ENCODE peak calls at places on chromosomes 7 and 10, in nine cellular contexts. Z is GM23338, B is K562, C is HCT116, U is SK-N-SH, R is HepG2, X is Panc1, N is GM12878, J is HL-60. H is an unnamed sample.

GRCh38 chr7:134887523-134887922 is 98.8 kb upstream of the AGBL3 start:
- DNase-seq in Z (no peak), B (no peak), C (no peak), U (no peak), R (no peak), X (no peak), N (no peak), J (no peak), H (no peak)

GRCh38 chr7:66912195-66912594 is 8.8 kb upstream of the TMEM248 start:
- DNase-seq in Z (no peak), B (no peak), C (no peak), U (no peak), R (peak), X (no peak), N (no peak), J (no peak), H (no peak)

GRCh38 chr7:16318989-16319915 is 102.1 kb downstream of the CRPPA start:
- DNase-seq in Z (no peak), B (no peak), C (peak), U (no peak), R (no peak), X (no peak), N (no peak), J (no peak), H (peak)

GRCh38 chr10:125137601-125138438 is 22.5 kb downstream of the CTBP2 start:
- DNase-seq in Z (no peak), B (no peak), C (no peak), U (no peak), R (no peak), X (no peak), N (no peak), J (no peak), H (no peak)

GRCh38 chr10:64458341-64458740 is 937.1 kb downstream of the REEP3 start:
- DNase-seq in Z (no peak), B (no peak), C (no peak), U (no peak), R (no peak), X (no peak), N (no peak), J (no peak), H (no peak)

GRCh38 chr7:95491634-95492314 is 6.0 kb downstream of the ASB4 start:
- DNase-seq in Z (peak), B (no peak), C (peak), U (no peak), R (peak), X (no peak), N (no peak), J (no peak), H (peak)

GRCh38 chr10:122341141-122341810 is 33.2 kb upstream of the PLEKHA1 start:
- DNase-seq in Z (no peak), B (no peak), C (no peak), U (no peak), R (no peak), X (no peak), N (no peak), J (no peak), H (no peak)

GRCh38 chr10:99560277-99561126 is 27.8 kb downstream of the NKX2-3 start:
- DNase-seq in Z (peak), B (peak), C (peak), U (peak), R (peak), X (peak), N (no peak), J (no peak), H (peak)

GRCh38 chr10:103854265-103854686 is 1.1 kb downstream of the SH3PXD2A start:
- DNase-seq in Z (peak), B (no peak), C (no peak), U (no peak), R (peak), X (no peak), N (no peak), J (no peak), H (no peak)

GRCh38 chr10:90871279-90871760 is 454 bp upstream of the RPP30 start:
- DNase-seq in Z (peak), B (peak), C (no peak), U (peak), R (peak), X (peak), N (peak), J (peak), H (peak)

GRCh38 chr10:69056129-69056528 is 31.8 kb upstream of the SRGN start:
- DNase-seq in Z (no peak), B (no peak), C (no peak), U (no peak), R (no peak), X (no peak), N (no peak), J (no peak), H (no peak)

GRCh38 chr7:144531181-144531580 is 127.7 kb upstream of the NOBOX start:
- DNase-seq in Z (peak), B (no peak), C (no peak), U (no peak), R (no peak), X (no peak), N (no peak), J (no peak), H (no peak)

GRCh38 chr7:21367081-21367480 is 60.8 kb upstream of the SP4 start:
- DNase-seq in Z (no peak), B (no peak), C (no peak), U (no peak), R (no peak), X (no peak), N (no peak), J (no peak), H (no peak)

GRCh38 chr10:132188331-132188730 is 1.6 kb downstream of the DPYSL4 start:
- DNase-seq in Z (peak), B (no peak), C (no peak), U (no peak), R (no peak), X (no peak), N (no peak), J (no peak), H (no peak)

GRCh38 chr7:88377421-88377820 is 70.7 kb upstream of the STEAP4 start:
- DNase-seq in Z (peak), B (no peak), C (peak), U (no peak), R (no peak), X (no peak), N (no peak), J (no peak), H (no peak)

GRCh38 chr10:13485623-13486022 is 43.2 kb downstream of the BEND7 start:
- DNase-seq in Z (no peak), B (peak), C (no peak), U (peak), R (no peak), X (no peak), N (no peak), J (no peak), H (peak)

GRCh38 chr7:106063039-106063438 is 49.1 kb downstream of the SYPL1 start:
- DNase-seq in Z (no peak), B (no peak), C (no peak), U (no peak), R (no peak), X (no peak), N (no peak), J (no peak), H (no peak)

GRCh38 chr10:75444781-75445386 is 13.5 kb downstream of the LRMDA start:
- DNase-seq in Z (no peak), B (no peak), C (no peak), U (no peak), R (no peak), X (no peak), N (no peak), J (no peak), H (no peak)

GRCh38 chr7:148587076-148587475 is 3.5 kb upstream of the C7orf33 start:
- DNase-seq in Z (no peak), B (no peak), C (no peak), U (no peak), R (no peak), X (no peak), N (no peak), J (no peak), H (no peak)

GRCh38 chr10:113252650-113253560 is 299.9 kb upstream of the HABP2 start:
- DNase-seq in Z (no peak), B (no peak), C (no peak), U (peak), R (no peak), X (no peak), N (no peak), J (no peak), H (no peak)

GRCh38 chr7:131222171-131222570 is 105.5 kb upstream of the MKLN1 start:
- DNase-seq in Z (no peak), B (no peak), C (no peak), U (no peak), R (no peak), X (no peak), N (no peak), J (no peak), H (no peak)

GRCh38 chr7:47581442-47581820 is 480 bp downstream of the TNS3 start:
- DNase-seq in Z (peak), B (no peak), C (no peak), U (peak), R (no peak), X (no peak), N (no peak), J (no peak), H (no peak)

GRCh38 chr7:44106311-44107065 is 2.3 kb downstream of the AEBP1 start:
- DNase-seq in Z (no peak), B (no peak), C (no peak), U (no peak), R (no peak), X (no peak), N (no peak), J (no peak), H (no peak)

GRCh38 chr10:131168238-131168875 is 143.2 kb downstream of the TCERG1L start:
- DNase-seq in Z (no peak), B (no peak), C (no peak), U (no peak), R (no peak), X (no peak), N (no peak), J (no peak), H (no peak)

GRCh38 chr7:72069263-72069662 is 342.9 kb downstream of the CALN1 start:
- DNase-seq in Z (peak), B (no peak), C (no peak), U (no peak), R (no peak), X (no peak), N (no peak), J (no peak), H (no peak)

GRCh38 chr10:101941871-101942270 is 98.3 kb upstream of the KCNIP2 start:
- DNase-seq in Z (no peak), B (no peak), C (no peak), U (no peak), R (no peak), X (no peak), N (no peak), J (no peak), H (no peak)

GRCh38 chr10:103542764-103543616 is 49.5 kb downstream of the NEURL1 start:
- DNase-seq in Z (peak), B (peak), C (peak), U (peak), R (peak), X (no peak), N (peak), J (no peak), H (peak)

GRCh38 chr10:124942317-124943169 is 620 bp downstream of the ZRANB1 start:
- DNase-seq in Z (no peak), B (no peak), C (no peak), U (no peak), R (no peak), X (no peak), N (no peak), J (no peak), H (no peak)

GRCh38 chr7:132073920-132074589 is 502.2 kb downstream of the PLXNA4 start:
- DNase-seq in Z (no peak), B (no peak), C (no peak), U (no peak), R (no peak), X (no peak), N (no peak), J (no peak), H (no peak)

GRCh38 chr10:79331709-79332108 is 15.6 kb upstream of the PPIF start:
- DNase-seq in Z (no peak), B (no peak), C (no peak), U (no peak), R (no peak), X (no peak), N (peak), J (no peak), H (peak)

GRCh38 chr10:21649441-21649872 is 115.4 kb downstream of the MLLT10 start:
- DNase-seq in Z (no peak), B (no peak), C (no peak), U (no peak), R (no peak), X (no peak), N (no peak), J (no peak), H (no peak)

GRCh38 chr10:89419548-89419947 is 5.2 kb downstream of the IFIT5 start:
- DNase-seq in Z (peak), B (no peak), C (no peak), U (peak), R (no peak), X (no peak), N (no peak), J (no peak), H (no peak)

GRCh38 chr10:132368881-132369635 is 27.9 kb upstream of the PWWP2B start:
- DNase-seq in Z (no peak), B (no peak), C (no peak), U (no peak), R (no peak), X (no peak), N (no peak), J (no peak), H (no peak)

GRCh38 chr10:26067680-26068079 is 133.7 kb downstream of the MYO3A start:
- DNase-seq in Z (no peak), B (no peak), C (no peak), U (no peak), R (no peak), X (no peak), N (no peak), J (no peak), H (no peak)

GRCh38 chr7:44184221-44184873 is 4.9 kb downstream of the GCK start:
- DNase-seq in Z (no peak), B (no peak), C (peak), U (no peak), R (no peak), X (peak), N (no peak), J (no peak), H (peak)

GRCh38 chr7:41695661-41696322 is 7.1 kb downstream of the INHBA start:
- DNase-seq in Z (no peak), B (no peak), C (no peak), U (no peak), R (no peak), X (no peak), N (no peak), J (no peak), H (peak)

GRCh38 chr10:110394898-110395297 is 90.2 kb upstream of the SMNDC1 start:
- DNase-seq in Z (no peak), B (no peak), C (no peak), U (no peak), R (no peak), X (no peak), N (no peak), J (no peak), H (no peak)

GRCh38 chr10:110396284-110396651 is 91.5 kb upstream of the SMNDC1 start:
- DNase-seq in Z (no peak), B (no peak), C (no peak), U (no peak), R (no peak), X (no peak), N (no peak), J (no peak), H (no peak)

GRCh38 chr10:110393866-110394265 is 89.1 kb upstream of the SMNDC1 start:
- DNase-seq in Z (no peak), B (no peak), C (no peak), U (no peak), R (no peak), X (no peak), N (no peak), J (no peak), H (no peak)

GRCh38 chr10:110394296-110394695 is 89.6 kb upstream of the SMNDC1 start:
- DNase-seq in Z (no peak), B (no peak), C (no peak), U (no peak), R (no peak), X (no peak), N (no peak), J (no peak), H (no peak)

DNA sequence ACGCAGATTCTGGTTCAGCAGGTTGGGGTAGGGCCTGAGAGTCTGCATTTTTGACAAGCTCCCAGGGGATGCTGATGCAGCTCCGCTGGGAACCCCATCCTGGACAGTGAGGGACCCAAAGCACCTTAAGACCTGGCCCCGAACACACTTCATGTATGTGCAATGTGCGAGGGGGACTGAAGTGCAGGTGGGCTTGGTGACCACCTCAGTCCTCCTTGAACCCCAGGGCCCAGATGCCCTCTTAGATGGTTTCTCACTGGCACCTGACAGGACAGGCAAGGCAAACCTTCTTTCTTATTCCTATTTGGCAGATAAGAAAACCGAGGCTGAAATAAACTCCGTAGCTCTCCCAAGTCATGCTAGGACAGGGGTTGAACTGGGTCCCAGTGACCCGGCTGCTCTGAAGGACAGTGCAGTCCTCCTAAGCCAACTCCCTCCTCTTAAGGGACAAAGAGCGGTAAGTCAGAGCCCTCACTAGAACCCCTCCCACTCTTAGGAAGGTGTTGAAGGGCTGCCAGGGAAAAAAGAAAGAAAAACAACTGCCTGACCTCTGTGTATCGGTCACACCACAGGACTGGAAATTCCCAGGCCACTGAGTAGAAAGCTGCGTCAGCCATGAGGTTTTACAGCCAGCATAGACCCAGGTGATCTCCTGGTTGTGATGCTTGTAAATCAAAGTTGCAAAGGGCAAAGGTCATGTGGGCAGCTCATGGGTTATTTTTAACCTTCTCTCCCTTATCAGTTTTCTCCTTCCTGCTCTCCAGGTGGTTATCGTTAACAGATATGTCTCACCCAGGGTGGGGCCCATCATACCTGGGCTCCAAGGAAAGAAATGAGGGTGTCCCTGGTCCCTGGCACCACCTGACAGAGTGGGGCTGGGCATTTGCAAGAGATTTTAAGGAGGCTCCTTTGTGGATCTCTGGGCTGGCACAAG is 90.9 kb upstream of the SMNDC1 start:
- DNase-seq in Z (no peak), B (no peak), C (peak), U (no peak), R (peak), X (peak), N (peak), J (no peak), H (peak)
- TF ChIP-seq REST in Z (no peak), B (no peak), C (no peak), U (no peak), R (no peak), X (no peak), N (no peak), J (no peak), H (no peak)

DNA sequence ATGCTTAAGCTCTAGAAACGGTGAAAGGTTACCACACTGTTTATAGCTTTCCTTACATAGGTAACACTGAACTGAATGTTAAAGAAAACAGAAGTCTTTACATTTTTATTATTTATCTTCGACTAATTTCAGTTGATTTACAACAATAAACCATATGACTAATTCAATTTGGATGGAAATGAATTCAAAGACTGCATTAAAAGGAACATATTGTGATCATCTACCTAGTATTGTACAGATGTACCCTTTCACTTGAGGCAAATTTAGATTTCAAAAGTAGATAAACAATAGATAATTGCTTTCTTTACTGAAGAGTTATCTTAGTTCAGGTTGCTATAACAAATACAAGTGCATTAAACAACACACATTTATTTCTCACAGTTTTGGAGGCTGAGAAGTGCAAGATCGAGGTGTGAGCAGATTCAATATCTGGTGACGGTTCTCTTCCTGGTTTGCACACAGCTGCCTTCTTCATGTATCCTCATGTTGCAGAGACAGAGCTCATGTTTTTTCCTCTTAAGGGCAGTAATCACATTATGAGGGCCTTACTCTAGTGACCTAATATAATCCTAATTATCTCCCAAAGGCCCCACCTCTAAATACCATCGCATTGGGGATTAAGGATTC is 15.0 kb upstream of the ARMC3 start:
- DNase-seq in Z (no peak), B (no peak), C (no peak), U (peak), R (no peak), X (no peak), N (no peak), J (no peak), H (no peak)
- H3K4me3 ChIP-seq in Z (no peak), B (no peak), C (no peak), U (no peak), R (no peak), X (no peak), N (no peak), J (no peak), H (no peak)

GRCh38 chr10:921471-922414 is 9.8 kb downstream of the LARP4B start:
- DNase-seq in Z (no peak), B (peak), C (no peak), U (no peak), R (no peak), X (no peak), N (no peak), J (no peak), H (no peak)
- TF ChIP-seq REST in Z (no peak), B (no peak), C (no peak), U (no peak), R (no peak), X (no peak), N (no peak), J (no peak), H (no peak)

DNA sequence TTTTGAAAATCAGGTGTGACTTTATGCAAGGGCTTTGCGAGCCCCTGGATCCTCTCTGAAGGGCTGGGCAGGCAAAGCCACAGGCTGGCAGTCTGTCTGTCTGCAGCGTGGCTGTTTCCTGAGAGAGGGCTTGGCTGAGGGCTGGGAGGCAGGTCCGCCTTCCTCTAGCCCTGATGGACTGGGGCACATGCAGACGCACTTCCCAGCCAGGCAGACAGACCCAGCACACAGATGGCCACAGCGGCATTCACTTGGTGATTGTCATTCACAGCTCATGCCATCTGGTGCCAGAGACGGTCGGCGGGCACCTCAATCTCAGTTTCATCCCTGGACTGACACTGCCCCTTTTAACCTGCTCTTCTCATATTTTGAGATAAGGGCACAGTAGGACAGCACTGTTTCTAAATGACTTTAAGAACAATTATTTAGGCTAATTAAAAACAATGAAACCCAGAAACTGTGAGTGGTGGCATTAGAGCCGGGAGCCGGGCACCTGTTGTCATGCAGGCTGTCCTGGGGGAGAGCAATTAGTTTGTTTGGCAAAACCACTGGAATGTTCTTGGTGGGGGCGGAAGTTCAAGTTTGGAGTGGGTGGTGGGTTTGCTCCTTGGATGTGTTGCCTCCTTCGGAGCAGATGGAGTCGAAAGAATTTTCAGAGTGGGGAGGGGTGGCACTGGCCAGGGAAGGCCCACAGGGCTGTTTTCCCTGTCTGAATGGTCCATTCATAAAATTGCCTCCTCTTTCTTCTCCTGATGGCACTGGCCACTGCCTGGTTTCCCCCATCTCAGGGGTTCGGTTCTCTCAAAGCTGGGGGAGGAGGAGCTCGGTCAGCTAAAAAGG is 35.7 kb downstream of the RBM20 start:
- DNase-seq in Z (no peak), B (no peak), C (no peak), U (peak), R (no peak), X (no peak), N (no peak), J (no peak), H (no peak)
- H3K4me3 ChIP-seq in Z (no peak), B (no peak), C (no peak), U (no peak), R (no peak), X (no peak), N (no peak), J (no peak), H (no peak)

GRCh38 chr7:155972651-155973349 is 160.5 kb upstream of the SHH start:
- DNase-seq in Z (no peak), B (no peak), C (no peak), U (no peak), R (no peak), X (no peak), N (no peak), J (no peak), H (no peak)
- TF ChIP-seq REST in Z (no peak), B (no peak), C (no peak), U (no peak), R (no peak), X (no peak), N (no peak), J (no peak), H (no peak)

GRCh38 chr10:22685926-22686325 is 28.5 kb downstream of the PIP4K2A start:
- DNase-seq in Z (no peak), B (no peak), C (no peak), U (no peak), R (no peak), X (no peak), N (no peak), J (no peak), H (no peak)
- H3K4me3 ChIP-seq in Z (no peak), B (no peak), C (no peak), U (no peak), R (no peak), X (no peak), N (no peak), J (no peak), H (no peak)